ENCODE peak calls at places on chromosomes 12 and 14, in ten cellular contexts. M is stimulated activated naive CD4-positive, alpha-beta T cell treated with Interleukin-2 at 50 U/mL for 16 hours; D is endothelial cell; X is EL; Z is HCT116; E is stimulated activated CD4-positive, alpha-beta T cell treated with anti-CD3 and anti-CD28 coated beads, TNF-alpha, amount 100 ng/mL, for 1 hour; V is hypothalamus; F is NCI-H1092 treated with DMSO at 0.1 percent for 48 hours; L is GM06990; P is activated naive CD8-positive, alpha-beta T cell treated with anti-CD3 and anti-CD28 coated beads, Interleukin-2, amount 50 U/mL, for 24 hours. C is an unnamed sample.

GRCh38 chr12:50402270-50403000 is 1.8 kb downstream of the LARP4 start:
- DNase-seq in D (no peak), X (no peak), V (no peak), Z (no peak), F (no peak), L (no peak), E (no peak), P (no peak), M (no peak), C (no peak)

GRCh38 chr14:42441615-42442014 is 834.9 kb downstream of the LRFN5 start:
- DNase-seq in D (no peak), Z (no peak), M (no peak), E (no peak), P (no peak), L (no peak), X (no peak), F (no peak), V (no peak), C (no peak)

GRCh38 chr12:6925543-6926279 is 2.0 kb upstream of the ATN1 start:
- DNase-seq in P (no peak), M (no peak), X (peak), Z (peak), E (no peak), F (peak), V (no peak), D (peak), L (no peak), C (peak)

GRCh38 chr14:103172921-103173320 is 49.7 kb downstream of the TNFAIP2 start:
- DNase-seq in M (no peak), V (no peak), Z (no peak), P (no peak), X (no peak), D (no peak), L (no peak), E (no peak), F (no peak), C (no peak)

GRCh38 chr12:109518820-109519665 is 41.6 kb downstream of the UBE3B start:
- DNase-seq in Z (peak), X (peak), M (peak), D (peak), E (peak), L (no peak), P (peak), V (no peak), F (peak), C (peak)

GRCh38 chr12:15599266-15600037 is 189.7 kb downstream of the EPS8 start:
- DNase-seq in F (peak), V (no peak), P (no peak), Z (no peak), X (peak), D (no peak), E (no peak), L (no peak), M (no peak), C (no peak)

GRCh38 chr14:67166450-67166853 is 22.8 kb upstream of the GARIN2 start:
- DNase-seq in X (peak), D (peak), Z (peak), V (no peak), L (no peak), M (no peak), E (no peak), P (peak), F (peak), C (peak)

GRCh38 chr14:58749066-58749669 is 111.4 kb downstream of the DACT1 start:
- DNase-seq in L (peak), X (peak), M (no peak), D (no peak), V (no peak), F (no peak), Z (peak), E (no peak), P (peak), C (no peak)

GRCh38 chr14:98622208-98623051 is 649.6 kb downstream of the BCL11B start:
- DNase-seq in X (peak), E (no peak), V (no peak), L (no peak), Z (no peak), M (no peak), F (no peak), P (no peak), D (no peak), C (no peak)

C was measured in neuronal stem cell.